ENCODE peak calls at places on chromosome 15, in eight cellular contexts. L is activated CD8-positive, alpha-beta memory T cell treated with anti-CD3 and anti-CD28 coated beads, Interleukin-2, amount 50 U/mL, for 48 hours; Q is endothelial cell of umbilical vein; F is T-helper 9 cell; R is AG08395; G is stimulated activated naive CD8-positive, alpha-beta T cell treated with anti-CD3 and anti-CD28 coated beads, Interleukin-15, amount 100 ng/mL, for 72 hours; H is NCI-H1436; E is ELR. S is an unnamed sample.

GRCh38 chr15:74209997-74210573 is 7.5 kb upstream of the STRA6 start:
- DNase-seq in L (no peak), Q (peak; percentile 46), F (no peak), R (peak; percentile 48), G (no peak), H (no peak), E (peak; percentile 53), S (no peak)

GRCh38 chr15:29872716-29873115 is 50.4 kb upstream of the TJP1 start:
- DNase-seq in L (no peak), Q (no peak), F (no peak), R (no peak), G (no peak), H (no peak), E (no peak), S (no peak)

GRCh38 chr15:101646652-101647051 is 5.5 kb downstream of the TM2D3 start:
- DNase-seq in L (no peak), Q (no peak), F (no peak), R (no peak), G (no peak), H (no peak), E (no peak), S (no peak)

GRCh38 chr15:60787737-60788513 is 309.0 kb upstream of the ICE2 start:
- DNase-seq in L (no peak), Q (peak; percentile 31), F (peak; percentile 16), R (no peak), G (no peak), H (no peak), E (peak; percentile 25), S (no peak)

GRCh38 chr15:33188654-33189257 is 5.8 kb downstream of the FMN1 start:
- DNase-seq in L (no peak), Q (no peak), F (no peak), R (no peak), G (no peak), H (no peak), E (no peak), S (no peak)

GRCh38 chr15:25241241-25241801 is 197.5 kb downstream of the UBE3A start:
- DNase-seq in L (no peak), Q (no peak), F (no peak), R (no peak), G (no peak), H (no peak), E (no peak), S (no peak)

GRCh38 chr15:71551566-71551965 is 258.8 kb upstream of the NR2E3 start:
- DNase-seq in L (no peak), Q (no peak), F (no peak), R (no peak), G (no peak), H (no peak), E (no peak), S (no peak)

GRCh38 chr15:88834211-88834812 is 31.1 kb downstream of the ACAN start:
- DNase-seq in L (peak; percentile 55), Q (peak; percentile 20), F (peak; percentile 17), R (peak; percentile 76), G (no peak), H (no peak), E (peak; percentile 52), S (no peak)

GRCh38 chr15:34644061-34644460 is 60.6 kb upstream of the GOLGA8B start:
- DNase-seq in L (no peak), Q (no peak), F (no peak), R (peak; percentile 34), G (no peak), H (no peak), E (peak; percentile 89), S (no peak)

GRCh38 chr15:69042531-69042930 is 28.0 kb downstream of the NOX5 start:
- DNase-seq in L (peak; percentile 25), Q (no peak), F (no peak), R (no peak), G (no peak), H (no peak), E (no peak), S (no peak)

GRCh38 chr15:42919308-42919707 is 1.3 kb downstream of the TTBK2 start:
- DNase-seq in L (no peak), Q (no peak), F (no peak), R (no peak), G (no peak), H (no peak), E (peak; percentile 10), S (no peak)

GRCh38 chr15:70478251-70478990 is 284.9 kb downstream of the UACA start:
- DNase-seq in L (no peak), Q (no peak), F (no peak), R (no peak), G (no peak), H (no peak), E (no peak), S (no peak)

GRCh38 chr15:98075441-98075840 is 114.9 kb downstream of the ARRDC4 start:
- DNase-seq in L (no peak), Q (no peak), F (no peak), R (no peak), G (no peak), H (no peak), E (no peak), S (no peak)

GRCh38 chr15:99474041-99474906 is 91.5 kb upstream of the MEF2A start:
- DNase-seq in L (peak; percentile 17), Q (no peak), F (no peak), R (no peak), G (no peak), H (no peak), E (no peak), S (peak; percentile 76)

GRCh38 chr15:68617001-68617400 is 38.2 kb downstream of the CORO2B start:
- DNase-seq in L (no peak), Q (peak; percentile 34), F (no peak), R (no peak), G (no peak), H (no peak), E (peak; percentile 54), S (no peak)

GRCh38 chr15:63523306-63523990 is 19.1 kb downstream of the USP3 start:
- DNase-seq in L (no peak), Q (peak; percentile 62), F (no peak), R (peak; percentile 18), G (no peak), H (no peak), E (peak; percentile 23), S (no peak)

GRCh38 chr15:32941823-32942222 is 224.0 kb downstream of the GREM1 start:
- DNase-seq in L (no peak), Q (no peak), F (no peak), R (no peak), G (no peak), H (no peak), E (no peak), S (no peak)

GRCh38 chr15:37576952-37577351 is 357.5 kb upstream of the TMCO5A start:
- DNase-seq in L (no peak), Q (no peak), F (no peak), R (no peak), G (no peak), H (no peak), E (no peak), S (no peak)

GRCh38 chr15:31266712-31267111 is 59.9 kb upstream of the KLF13 start:
- DNase-seq in L (no peak), Q (no peak), F (no peak), R (no peak), G (no peak), H (no peak), E (no peak), S (peak; percentile 53)

GRCh38 chr15:73821181-73821580 is 52.2 kb upstream of the TBC1D21 start:
- DNase-seq in L (no peak), Q (no peak), F (no peak), R (no peak), G (no peak), H (no peak), E (no peak), S (no peak)

GRCh38 chr15:59350421-59350732 is 22.3 kb downstream of the MYO1E start:
- DNase-seq in L (no peak), Q (no peak), F (no peak), R (no peak), G (no peak), H (no peak), E (no peak), S (no peak)

GRCh38 chr15:59524331-59524731 is 86.3 kb downstream of the FAM81A start:
- DNase-seq in L (no peak), Q (no peak), F (no peak), R (no peak), G (no peak), H (no peak), E (no peak), S (no peak)

GRCh38 chr15:91528811-91529210 is 324.7 kb upstream of the SLCO3A1 start:
- DNase-seq in L (no peak), Q (no peak), F (no peak), R (no peak), G (no peak), H (no peak), E (no peak), S (no peak)

GRCh38 chr15:59001946-59002345 is 14.5 kb downstream of the RNF111 start:
- DNase-seq in L (no peak), Q (no peak), F (no peak), R (no peak), G (no peak), H (no peak), E (no peak), S (no peak)

GRCh38 chr15:71456812-71457211 is 341.5 kb downstream of the THSD4 start:
- DNase-seq in L (no peak), Q (no peak), F (no peak), R (no peak), G (no peak), H (no peak), E (no peak), S (no peak)

GRCh38 chr15:75024102-75024636 is 779 bp downstream of the PPCDC start:
- DNase-seq in L (no peak), Q (peak; percentile 42), F (no peak), R (peak; percentile 41), G (no peak), H (peak; percentile 3), E (peak; percentile 43), S (no peak)